ENCODE peak calls at places on chromosomes 6 and 20, in seven cellular contexts. N is bronchial epithelial cell; E is IMR-90; K is naive thymus-derived CD4-positive, alpha-beta T cell; Z is fibroblast of lung; O is transverse colon; T is uterus. H is an unnamed sample. For H3K27me3, the result is how much of the 10 kb centered on the place peaks cover.

GRCh38 chr20:23501926-23502325 is 11.0 kb downstream of the CST8 start:
- DNase-seq in N (no peak), E (no peak), K (no peak), Z (no peak), O (no peak), T (no peak), H (no peak)

GRCh38 chr6:15351631-15352030 is 105.8 kb downstream of the JARID2 start:
- DNase-seq in N (peak), E (peak), K (no peak), Z (peak), O (no peak), T (peak), H (peak)

GRCh38 chr6:156992396-156992795 is 215.2 kb downstream of the ARID1B start:
- DNase-seq in N (no peak), E (no peak), K (no peak), Z (no peak), O (no peak), T (no peak), H (no peak)

GRCh38 chr6:36752187-36752885 is 54.7 kb downstream of the RAB44 start:
- DNase-seq in N (peak), E (peak), K (no peak), Z (no peak), O (peak), T (no peak), H (no peak)

GRCh38 chr6:165245287-165245686 is 64.1 kb downstream of the C6orf118 start:
- DNase-seq in N (peak), E (peak), K (no peak), Z (peak), O (no peak), T (no peak), H (no peak)

GRCh38 chr6:140044626-140045025 is 670.2 kb upstream of the CITED2 start:
- DNase-seq in N (no peak), E (no peak), K (no peak), Z (no peak), O (no peak), T (no peak), H (no peak)

GRCh38 chr20:51531141-51531710 is 11.3 kb downstream of the NFATC2 start:
- DNase-seq in N (peak), E (peak), K (peak), Z (peak), O (no peak), T (no peak), H (no peak)

GRCh38 chr6:149855040-149855654 is 9.0 kb downstream of the LRP11 start:
- DNase-seq in N (peak), E (peak), K (no peak), Z (peak), O (no peak), T (no peak), H (no peak)

GRCh38 chr6:164008902-164009301 is 594.4 kb downstream of the QKI start:
- DNase-seq in N (no peak), E (no peak), K (no peak), Z (no peak), O (no peak), T (no peak), H (no peak)

GRCh38 chr20:45456632-45457031 is 12.9 kb upstream of the WFDC2 start:
- DNase-seq in N (peak), E (no peak), K (no peak), Z (no peak), O (peak), T (no peak), H (no peak)

GRCh38 chr6:105504660-105505059 is 101.8 kb upstream of the PREP start:
- DNase-seq in N (no peak), E (no peak), K (no peak), Z (no peak), O (no peak), T (peak), H (peak)

GRCh38 chr20:1134355-1134754 is 16.0 kb downstream of the PSMF1 start:
- DNase-seq in N (no peak), E (no peak), K (no peak), Z (no peak), O (no peak), T (no peak), H (no peak)

GRCh38 chr6:131914967-131915751 is 36.0 kb downstream of the CCN2 start:
- DNase-seq in N (peak), E (peak), K (peak), Z (peak), O (peak), T (peak), H (peak)

GRCh38 chr6:52574709-52575489 is 2.0 kb downstream of the TRAM2 start:
- DNase-seq in N (no peak), E (no peak), K (peak), Z (peak), O (peak), T (no peak), H (peak)

GRCh38 chr6:81682858-81683257 is 69.6 kb downstream of the TENT5A start:
- DNase-seq in N (no peak), E (no peak), K (no peak), Z (no peak), O (no peak), T (no peak), H (no peak)

GRCh38 chr20:11912013-11912663 is 5.6 kb upstream of the BTBD3 start:
- DNase-seq in N (peak), E (no peak), K (no peak), Z (no peak), O (no peak), T (no peak), H (no peak)

GRCh38 chr6:84284428-84285033 is 57.1 kb upstream of the CEP162 start:
- DNase-seq in N (no peak), E (peak), K (no peak), Z (no peak), O (no peak), T (no peak), H (no peak)

GRCh38 chr6:27081931-27082330 is 165.6 kb upstream of the PRSS16 start:
- DNase-seq in N (peak), E (no peak), K (no peak), Z (no peak), O (no peak), T (no peak), H (no peak)
- H3K27me3 ChIP-seq in N (under half), E (under half), K (under half), Z (under half), O (half or more), T (under half), H (under half)

GRCh38 chr20:31484001-31484400 is 8.9 kb downstream of the REM1 start:
- DNase-seq in N (peak), E (no peak), K (no peak), Z (peak), O (no peak), T (peak), H (peak)
- H3K27me3 ChIP-seq in N (under half), E (under half), K (under half), Z (under half), O (under half), T (under half), H (under half)

DNA sequence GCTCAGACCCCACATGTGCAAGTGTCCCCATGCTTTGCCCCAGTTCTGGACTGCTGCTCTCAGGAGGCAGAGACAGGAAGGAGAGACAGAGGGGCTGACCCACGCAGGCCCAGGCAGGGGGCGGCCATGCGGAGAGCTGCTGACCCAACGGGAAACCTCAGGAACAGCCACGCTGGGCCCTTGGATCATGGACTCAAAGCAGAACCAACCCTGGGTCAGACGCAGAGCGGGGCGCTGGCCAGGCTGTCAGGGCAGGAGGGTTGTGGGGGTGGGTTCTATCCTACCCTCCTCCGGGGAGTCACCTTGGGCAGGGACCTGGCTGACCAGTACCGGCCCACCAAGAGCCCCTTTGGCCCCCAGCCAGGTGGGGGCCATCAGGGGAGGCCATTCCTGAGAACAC is 2.0 kb downstream of the KCNQ2 start:
- DNase-seq in N (no peak), E (no peak), K (no peak), Z (no peak), O (no peak), T (no peak), H (no peak)
- H3K27me3 ChIP-seq in N (under half), E (half or more), K (under half), Z (under half), O (half or more), T (under half), H (under half)

GRCh38 chr20:62472020-62472342 is 3.8 kb downstream of the GATA5 start:
- DNase-seq in N (no peak), E (no peak), K (no peak), Z (no peak), O (no peak), T (no peak), H (no peak)

GRCh38 chr20:62473200-62473585 is 2.6 kb downstream of the GATA5 start:
- DNase-seq in N (no peak), E (no peak), K (no peak), Z (no peak), O (no peak), T (no peak), H (no peak)

GRCh38 chr20:62473717-62474584 is 1.8 kb downstream of the GATA5 start:
- DNase-seq in N (no peak), E (no peak), K (no peak), Z (no peak), O (no peak), T (no peak), H (no peak)

GRCh38 chr20:62474585-62475026 is 1.2 kb downstream of the GATA5 start:
- DNase-seq in N (no peak), E (no peak), K (no peak), Z (no peak), O (no peak), T (no peak), H (no peak)

DNA sequence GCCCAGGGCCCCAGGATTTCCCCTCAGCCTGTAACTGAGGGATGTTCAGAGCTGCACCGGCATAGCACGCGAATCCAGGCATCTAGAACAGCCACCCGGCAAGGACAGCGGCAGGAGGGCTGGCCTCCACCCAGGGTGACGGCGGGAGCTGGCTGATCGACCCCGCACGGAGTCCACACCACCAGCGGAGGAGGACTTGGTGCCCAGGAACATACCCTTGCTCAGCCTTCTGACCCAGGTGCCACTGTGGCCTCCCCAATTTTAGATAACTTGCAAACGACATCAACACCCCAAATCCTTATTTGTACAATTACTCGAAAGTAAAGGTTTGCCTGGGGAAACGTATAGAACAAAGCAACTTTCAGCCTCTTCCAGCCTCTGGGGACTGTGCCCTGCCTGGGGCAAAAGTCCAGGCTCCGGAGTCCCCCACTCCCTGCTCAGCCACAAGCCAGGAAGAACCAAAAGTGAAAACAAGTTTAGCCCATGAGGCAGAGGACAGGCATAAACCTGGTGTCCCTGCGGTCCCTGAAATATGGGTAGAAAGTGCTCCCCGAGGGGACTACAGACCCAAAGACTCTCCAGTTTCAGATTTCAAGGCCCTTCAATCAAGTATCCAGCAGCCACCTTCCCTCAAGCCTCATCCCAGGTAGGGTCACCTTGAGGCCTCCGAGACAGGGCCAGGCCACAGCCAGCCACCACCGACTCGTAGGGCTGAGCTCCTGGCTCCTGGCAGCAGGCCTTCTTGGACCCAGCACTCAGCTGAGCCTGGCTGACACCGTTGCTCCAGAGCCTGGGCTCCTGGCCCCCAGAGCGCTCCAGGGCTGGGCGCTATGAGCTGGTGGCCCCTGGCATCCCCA is 3.2 kb downstream of the GATA5 start:
- DNase-seq in N (no peak), E (no peak), K (no peak), Z (no peak), O (no peak), T (no peak), H (no peak)
- H3K27me3 ChIP-seq in N (under half), E (half or more), K (under half), Z (under half), O (half or more), T (under half), H (half or more)

H was measured in psoas muscle.